ENCODE peak calls at places on chromosomes 3 and 15, in six cellular contexts. One of them, this sample, is unnamed.

GRCh38 chr3:14410501-14411165 is 8.2 kb downstream of the SLC6A6 start:
- DNase-seq in OCI-LY7: peak; percentile 62
- DNase-seq in cardiac fibroblast: peak; percentile 92
- DNase-seq in IMR-90: peak; percentile 92
- DNase-seq in GM12865: peak; percentile 60
- DNase-seq in cardiac muscle cell: no peak
- DNase-seq in this sample: no peak

GRCh38 chr3:164236856-164237255 is 841.4 kb downstream of the SI start:
- DNase-seq in IMR-90: no peak
- DNase-seq in GM12865: no peak
- DNase-seq in OCI-LY7: no peak
- DNase-seq in cardiac muscle cell: no peak
- DNase-seq in cardiac fibroblast: no peak
- DNase-seq in this sample: no peak

GRCh38 chr3:191257286-191257685 is 58.2 kb downstream of the OSTN start:
- DNase-seq in IMR-90: no peak
- DNase-seq in GM12865: no peak
- DNase-seq in cardiac muscle cell: no peak
- DNase-seq in cardiac fibroblast: no peak
- DNase-seq in OCI-LY7: no peak
- DNase-seq in this sample: no peak

GRCh38 chr15:96311639-96312038 is 18.9 kb upstream of the NR2F2 start:
- DNase-seq in cardiac muscle cell: no peak
- DNase-seq in IMR-90: no peak
- DNase-seq in GM12865: no peak
- DNase-seq in OCI-LY7: no peak
- DNase-seq in cardiac fibroblast: peak; percentile 25
- DNase-seq in this sample: no peak

GRCh38 chr15:92079047-92079446 is 225.5 kb downstream of the SLCO3A1 start:
- DNase-seq in GM12865: peak; percentile 54
- DNase-seq in IMR-90: no peak
- DNase-seq in cardiac muscle cell: no peak
- DNase-seq in cardiac fibroblast: peak; percentile 22
- DNase-seq in OCI-LY7: peak; percentile 51
- DNase-seq in this sample: no peak

GRCh38 chr3:86949850-86950249 is 41.1 kb downstream of the VGLL3 start:
- DNase-seq in OCI-LY7: no peak
- DNase-seq in cardiac muscle cell: no peak
- DNase-seq in GM12865: no peak
- DNase-seq in IMR-90: peak; percentile 80
- DNase-seq in cardiac fibroblast: peak; percentile 49
- DNase-seq in this sample: no peak

GRCh38 chr15:66846031-66846430 is 144.0 kb downstream of the SMAD6 start:
- DNase-seq in cardiac muscle cell: no peak
- DNase-seq in cardiac fibroblast: no peak
- DNase-seq in OCI-LY7: no peak
- DNase-seq in GM12865: no peak
- DNase-seq in IMR-90: no peak
- DNase-seq in this sample: no peak

GRCh38 chr3:58143417-58144055 is 67.2 kb downstream of the DNASE1L3 start:
- DNase-seq in OCI-LY7: no peak
- DNase-seq in IMR-90: no peak
- DNase-seq in cardiac fibroblast: no peak
- DNase-seq in GM12865: no peak
- DNase-seq in cardiac muscle cell: no peak
- DNase-seq in this sample: no peak

GRCh38 chr15:94671845-94672524 is 440.6 kb downstream of the MCTP2 start:
- DNase-seq in OCI-LY7: no peak
- DNase-seq in cardiac muscle cell: peak; percentile 61
- DNase-seq in cardiac fibroblast: peak; percentile 7
- DNase-seq in IMR-90: peak; percentile 6
- DNase-seq in GM12865: no peak
- DNase-seq in this sample: peak; percentile 36

GRCh38 chr3:149441662-149442442 is 32.6 kb upstream of the TM4SF4 start:
- DNase-seq in OCI-LY7: no peak
- DNase-seq in IMR-90: peak; percentile 58
- DNase-seq in cardiac muscle cell: no peak
- DNase-seq in cardiac fibroblast: no peak
- DNase-seq in GM12865: no peak
- DNase-seq in this sample: no peak

GRCh38 chr3:131645638-131646037 is 142.9 kb upstream of the MRPL3 start:
- DNase-seq in OCI-LY7: no peak
- DNase-seq in cardiac muscle cell: no peak
- DNase-seq in GM12865: peak; percentile 21
- DNase-seq in IMR-90: no peak
- DNase-seq in cardiac fibroblast: no peak
- DNase-seq in this sample: no peak

GRCh38 chr3:14465425-14465824 is 63.0 kb downstream of the SLC6A6 start:
- DNase-seq in OCI-LY7: no peak
- DNase-seq in GM12865: no peak
- DNase-seq in cardiac muscle cell: no peak
- DNase-seq in cardiac fibroblast: no peak
- DNase-seq in IMR-90: no peak
- DNase-seq in this sample: no peak

GRCh38 chr15:59997070-59997701 is 6.9 kb upstream of the FOXB1 start:
- DNase-seq in cardiac fibroblast: no peak
- DNase-seq in OCI-LY7: no peak
- DNase-seq in IMR-90: no peak
- DNase-seq in GM12865: peak; percentile 71
- DNase-seq in cardiac muscle cell: peak; percentile 32
- DNase-seq in this sample: no peak

GRCh38 chr15:63938486-63939061 is 104.8 kb upstream of the HERC1 start:
- DNase-seq in IMR-90: peak; percentile 33
- DNase-seq in OCI-LY7: no peak
- DNase-seq in GM12865: no peak
- DNase-seq in cardiac muscle cell: no peak
- DNase-seq in cardiac fibroblast: no peak
- DNase-seq in this sample: no peak

GRCh38 chr3:134801204-134801958 is 6.3 kb downstream of the EPHB1 start:
- DNase-seq in OCI-LY7: no peak
- DNase-seq in cardiac muscle cell: no peak
- DNase-seq in GM12865: no peak
- DNase-seq in IMR-90: no peak
- DNase-seq in cardiac fibroblast: no peak
- DNase-seq in this sample: no peak

GRCh38 chr15:43127752-43128151 is 5.6 kb upstream of the TMEM62 start:
- DNase-seq in IMR-90: no peak
- DNase-seq in cardiac fibroblast: no peak
- DNase-seq in cardiac muscle cell: no peak
- DNase-seq in OCI-LY7: no peak
- DNase-seq in GM12865: no peak
- DNase-seq in this sample: no peak

GRCh38 chr3:134650431-134651346 is at the start of gene KY:
- DNase-seq in OCI-LY7: no peak
- DNase-seq in GM12865: no peak
- DNase-seq in IMR-90: peak; percentile 26
- DNase-seq in cardiac muscle cell: peak; percentile 68
- DNase-seq in cardiac fibroblast: peak; percentile 62
- DNase-seq in this sample: no peak

GRCh38 chr3:88879905-88880304 is 227.5 kb upstream of the EPHA3 start:
- DNase-seq in GM12865: no peak
- DNase-seq in IMR-90: no peak
- DNase-seq in OCI-LY7: no peak
- DNase-seq in cardiac muscle cell: no peak
- DNase-seq in cardiac fibroblast: no peak
- DNase-seq in this sample: no peak

GRCh38 chr3:2958553-2958952 is 151.6 kb downstream of the IL5RA start:
- DNase-seq in cardiac fibroblast: no peak
- DNase-seq in OCI-LY7: no peak
- DNase-seq in GM12865: no peak
- DNase-seq in IMR-90: no peak
- DNase-seq in cardiac muscle cell: peak; percentile 13
- DNase-seq in this sample: no peak

GRCh38 chr3:2961576-2961975 is 148.6 kb downstream of the IL5RA start:
- DNase-seq in GM12865: no peak
- DNase-seq in cardiac muscle cell: no peak
- DNase-seq in cardiac fibroblast: no peak
- DNase-seq in OCI-LY7: no peak
- DNase-seq in IMR-90: no peak
- DNase-seq in this sample: no peak

GRCh38 chr3:2957115-2957514 is 153.1 kb downstream of the IL5RA start:
- DNase-seq in cardiac muscle cell: no peak
- DNase-seq in OCI-LY7: no peak
- DNase-seq in GM12865: no peak
- DNase-seq in IMR-90: no peak
- DNase-seq in cardiac fibroblast: no peak
- DNase-seq in this sample: no peak
- TF ChIP-seq CTCF in cardiac muscle cell: no peak
- TF ChIP-seq CTCF in OCI-LY7: no peak
- TF ChIP-seq CTCF in GM12865: no peak
- TF ChIP-seq CTCF in IMR-90: no peak
- TF ChIP-seq CTCF in cardiac fibroblast: no peak
- TF ChIP-seq CTCF in this sample: no peak

DNA sequence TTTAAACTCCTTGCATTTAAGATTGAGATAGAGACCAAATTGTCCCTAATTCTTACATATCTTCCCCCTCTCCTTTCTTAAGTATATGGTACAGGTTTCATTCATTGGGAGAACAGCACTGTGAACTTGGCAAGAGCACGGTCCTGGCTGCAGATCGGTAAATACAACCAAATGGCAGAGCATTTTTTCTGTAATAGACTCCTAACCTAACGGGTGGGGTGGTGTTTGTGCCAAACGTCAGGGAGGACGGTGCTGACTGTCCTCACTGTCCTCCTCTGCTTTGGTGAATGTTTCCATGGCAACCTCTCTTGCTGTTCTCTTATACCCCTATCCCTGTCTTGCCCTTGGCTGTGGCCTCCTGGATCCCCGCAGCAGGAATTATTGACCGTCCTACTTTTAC is 275.2 kb upstream of the C2CD4B start:
- DNase-seq in IMR-90: no peak
- DNase-seq in OCI-LY7: no peak
- DNase-seq in cardiac fibroblast: no peak
- DNase-seq in GM12865: no peak
- DNase-seq in cardiac muscle cell: no peak
- DNase-seq in this sample: no peak
- H3K4me3 ChIP-seq in IMR-90: no peak overlapping the region
- H3K4me3 ChIP-seq in OCI-LY7: no peak overlapping the region
- H3K4me3 ChIP-seq in cardiac fibroblast: no peak overlapping the region
- H3K4me3 ChIP-seq in GM12865: no peak overlapping the region
- H3K4me3 ChIP-seq in cardiac muscle cell: no peak overlapping the region
- H3K4me3 ChIP-seq in this sample: no peak overlapping the region

GRCh38 chr3:15860014-15860934 is 62.5 kb upstream of the ANKRD28 start:
- DNase-seq in OCI-LY7: peak; percentile 36
- DNase-seq in cardiac muscle cell: peak; percentile 51
- DNase-seq in IMR-90: peak; percentile 58
- DNase-seq in cardiac fibroblast: peak; percentile 33
- DNase-seq in GM12865: peak; percentile 50
- DNase-seq in this sample: peak; percentile 13

GRCh38 chr3:15859507-15860013 is 61.8 kb upstream of the ANKRD28 start:
- DNase-seq in GM12865: peak; percentile 89
- DNase-seq in cardiac muscle cell: peak; percentile 91
- DNase-seq in IMR-90: peak; percentile 74
- DNase-seq in cardiac fibroblast: peak; percentile 65
- DNase-seq in OCI-LY7: peak; percentile 91
- DNase-seq in this sample: peak; percentile 56

GRCh38 chr3:15861163-15861562 is 63.4 kb upstream of the ANKRD28 start:
- DNase-seq in GM12865: no peak
- DNase-seq in cardiac fibroblast: no peak
- DNase-seq in OCI-LY7: no peak
- DNase-seq in cardiac muscle cell: no peak
- DNase-seq in IMR-90: no peak
- DNase-seq in this sample: no peak

DNA sequence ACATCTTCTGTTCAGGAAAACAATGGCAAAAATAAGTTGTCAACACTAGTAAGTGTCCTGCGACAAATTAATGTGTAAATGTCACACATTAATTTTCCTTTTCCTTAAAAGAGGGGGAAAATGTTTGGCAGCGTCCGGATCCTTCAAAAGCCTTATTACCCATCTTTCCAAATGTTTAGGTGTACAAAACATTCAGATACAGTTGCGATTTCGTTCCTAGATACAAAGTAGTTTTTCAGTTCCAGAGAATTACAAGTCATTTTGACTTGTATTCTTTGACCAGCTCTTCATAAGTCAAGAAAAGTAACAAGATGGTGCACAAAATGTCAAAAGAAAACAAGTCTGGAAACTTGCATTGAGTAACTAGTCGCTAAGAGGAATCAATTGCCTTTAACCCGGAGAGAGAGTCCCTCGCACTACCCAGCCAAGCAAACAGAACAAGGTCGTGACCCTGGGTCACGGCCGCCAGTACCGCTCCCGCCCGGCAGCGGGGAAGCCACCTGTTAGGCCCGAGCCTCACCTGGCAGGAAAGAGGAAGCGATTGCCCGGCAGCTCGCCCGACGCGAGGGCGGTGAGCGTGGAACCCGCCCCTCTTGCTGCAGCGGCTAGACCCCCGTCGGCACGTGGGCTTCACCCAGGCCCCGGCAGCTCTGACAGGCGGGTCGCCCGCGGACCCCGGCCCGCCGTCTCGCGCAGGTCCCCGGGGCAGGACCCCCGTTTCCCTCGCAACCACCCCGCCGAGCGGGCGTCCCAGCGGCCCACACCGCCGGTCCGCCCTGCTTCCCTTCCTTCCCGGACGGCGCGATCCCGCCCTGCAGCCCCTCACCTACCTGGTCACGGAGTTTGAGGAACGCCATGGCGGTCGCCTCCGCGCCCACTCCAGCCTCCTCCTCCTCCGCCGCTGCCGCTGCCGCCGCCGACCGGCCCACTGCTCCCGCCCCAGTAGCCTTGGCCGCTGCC is 61.0 kb upstream of the ANKRD28 start:
- DNase-seq in cardiac fibroblast: peak; percentile 5
- DNase-seq in cardiac muscle cell: peak; percentile 53
- DNase-seq in GM12865: peak; percentile 89
- DNase-seq in OCI-LY7: peak; percentile 91
- DNase-seq in IMR-90: no peak
- DNase-seq in this sample: no peak
- TF ChIP-seq CTCF in cardiac fibroblast: peak; percentile 5
- TF ChIP-seq CTCF in cardiac muscle cell: no peak
- TF ChIP-seq CTCF in GM12865: no peak
- TF ChIP-seq CTCF in OCI-LY7: no peak
- TF ChIP-seq CTCF in IMR-90: no peak
- TF ChIP-seq CTCF in this sample: no peak

DNA sequence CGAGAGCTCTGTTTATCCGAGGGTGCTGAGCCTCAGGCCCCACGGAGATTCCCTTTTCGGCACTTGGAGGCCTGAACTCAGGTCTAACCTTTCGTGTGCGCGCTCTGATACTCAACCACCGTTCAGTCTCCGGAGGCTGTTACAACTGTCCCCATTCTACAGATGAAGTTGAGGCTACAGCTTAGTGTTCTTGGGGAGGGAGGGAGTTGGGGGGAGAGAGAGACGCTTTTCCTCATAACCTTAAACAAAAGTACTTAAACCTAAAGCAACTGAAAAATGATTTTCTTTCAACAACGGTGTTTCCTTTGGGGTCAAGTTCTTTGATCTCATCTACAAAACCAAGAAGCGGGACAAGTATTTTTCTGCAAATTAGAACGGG is 952 bp upstream of the CHST2 start:
- DNase-seq in cardiac fibroblast: no peak
- DNase-seq in OCI-LY7: no peak
- DNase-seq in IMR-90: no peak
- DNase-seq in cardiac muscle cell: no peak
- DNase-seq in GM12865: peak; percentile 61
- DNase-seq in this sample: no peak
- H3K4me3 ChIP-seq in cardiac fibroblast: peak overlapping the region; percentile 88
- H3K4me3 ChIP-seq in OCI-LY7: peak overlapping the region; percentile 72
- H3K4me3 ChIP-seq in IMR-90: peak overlapping the region; percentile 94
- H3K4me3 ChIP-seq in cardiac muscle cell: peak overlapping the region; percentile 66
- H3K4me3 ChIP-seq in GM12865: peak overlapping the region; percentile 99
- H3K4me3 ChIP-seq in this sample: peak overlapping the region; percentile 79

This sample was measured in astrocyte of the cerebellum.